ENCODE peak calls at places on chromosomes 3 and 15, in nine cellular contexts. T, C, F, M, S, H, A, U and L are unnamed samples.

GRCh38 chr3:63763156-63763555 is 55.9 kb upstream of the C3orf49 start:
- DNase-seq in T (no peak), C (peak; percentile 39), F (peak; percentile 55), M (no peak), S (no peak), H (no peak), A (no peak), U (no peak), L (no peak)

GRCh38 chr3:109548192-109548938 is 211.0 kb upstream of the DPPA4 start:
- DNase-seq in T (no peak), C (peak; percentile 62), F (no peak), M (peak; percentile 33), S (no peak), H (no peak), A (no peak), U (no peak), L (no peak)

GRCh38 chr15:54026891-54027290 is 48.6 kb downstream of the UNC13C start:
- DNase-seq in T (no peak), C (no peak), F (no peak), M (no peak), S (no peak), H (no peak), A (no peak), U (no peak), L (no peak)

GRCh38 chr15:92920595-92921169 is 20.6 kb downstream of the CHD2 start:
- DNase-seq in T (no peak), C (no peak), F (no peak), M (no peak), S (no peak), H (no peak), A (no peak), U (no peak), L (no peak)

GRCh38 chr3:38598791-38599190 is 50.7 kb downstream of the SCN5A start:
- DNase-seq in T (no peak), C (no peak), F (no peak), M (no peak), S (no peak), H (no peak), A (no peak), U (peak; percentile 20), L (peak; percentile 68)

GRCh38 chr3:50003766-50004278 is 63.9 kb downstream of the RBM6 start:
- DNase-seq in T (no peak), C (no peak), F (peak; percentile 10), M (peak; percentile 12), S (no peak), H (no peak), A (no peak), U (no peak), L (no peak)

GRCh38 chr3:89300976-89301375 is 193.6 kb downstream of the EPHA3 start:
- DNase-seq in T (no peak), C (no peak), F (no peak), M (no peak), S (no peak), H (no peak), A (no peak), U (no peak), L (no peak)

GRCh38 chr15:78715439-78715838 is 74.4 kb upstream of the CHRNB4 start:
- DNase-seq in T (no peak), C (peak; percentile 29), F (no peak), M (no peak), S (no peak), H (no peak), A (no peak), U (no peak), L (no peak)

GRCh38 chr3:69182588-69183299 is 60.3 kb upstream of the LMOD3 start:
- DNase-seq in T (no peak), C (peak; percentile 89), F (peak; percentile 57), M (peak; percentile 81), S (no peak), H (no peak), A (no peak), U (no peak), L (no peak)

GRCh38 chr3:179528786-179529185 is 33.9 kb upstream of the ACTL6A start:
- DNase-seq in T (no peak), C (peak; percentile 63), F (no peak), M (peak; percentile 72), S (no peak), H (no peak), A (no peak), U (no peak), L (no peak)

GRCh38 chr3:129346690-129347440 is 68.2 kb downstream of the HMCES start:
- DNase-seq in T (no peak), C (no peak), F (no peak), M (no peak), S (no peak), H (no peak), A (no peak), U (peak; percentile 30), L (no peak)

GRCh38 chr3:11558002-11558401 is 85.7 kb downstream of the VGLL4 start:
- DNase-seq in T (no peak), C (peak; percentile 92), F (peak; percentile 81), M (peak; percentile 90), S (no peak), H (no peak), A (no peak), U (peak; percentile 20), L (peak; percentile 85)

GRCh38 chr3:27939940-27940339 is 217.8 kb upstream of the EOMES start:
- DNase-seq in T (no peak), C (peak; percentile 11), F (peak; percentile 68), M (peak; percentile 21), S (no peak), H (no peak), A (no peak), U (no peak), L (no peak)

GRCh38 chr3:37814547-37814946 is 47.1 kb upstream of the CTDSPL start:
- DNase-seq in T (no peak), C (peak; percentile 49), F (peak; percentile 38), M (peak; percentile 31), S (no peak), H (no peak), A (no peak), U (no peak), L (no peak)

GRCh38 chr3:119700269-119700919 is 2.4 kb upstream of the CFAP91 start:
- DNase-seq in T (no peak), C (peak; percentile 62), F (no peak), M (peak; percentile 57), S (no peak), H (no peak), A (no peak), U (no peak), L (no peak)

GRCh38 chr3:183487046-183487445 is 58.6 kb upstream of the MCF2L2 start:
- DNase-seq in T (no peak), C (no peak), F (no peak), M (no peak), S (no peak), H (no peak), A (no peak), U (no peak), L (no peak)

GRCh38 chr15:31278544-31279220 is 48.0 kb upstream of the KLF13 start:
- DNase-seq in T (peak; percentile 7), C (no peak), F (no peak), M (no peak), S (no peak), H (no peak), A (no peak), U (no peak), L (peak; percentile 70)

GRCh38 chr3:188199386-188199785 is 45.4 kb downstream of the LPP start:
- DNase-seq in T (no peak), C (no peak), F (no peak), M (no peak), S (no peak), H (no peak), A (no peak), U (no peak), L (no peak)

GRCh38 chr3:193805448-193805847 is 212.4 kb downstream of the OPA1 start:
- DNase-seq in T (no peak), C (peak; percentile 88), F (peak; percentile 35), M (peak; percentile 80), S (peak; percentile 99), H (no peak), A (no peak), U (no peak), L (no peak)

GRCh38 chr3:7546219-7546618 is 685.3 kb downstream of the GRM7 start:
- DNase-seq in T (no peak), C (no peak), F (no peak), M (no peak), S (no peak), H (no peak), A (no peak), U (no peak), L (no peak)

GRCh38 chr3:99862208-99862607 is 44.5 kb downstream of the CMSS1 start:
- DNase-seq in T (no peak), C (peak; percentile 89), F (peak; percentile 65), M (peak; percentile 83), S (no peak), H (no peak), A (no peak), U (no peak), L (no peak)

GRCh38 chr15:43514241-43515057 is 3.0 kb upstream of the MAP1A start:
- DNase-seq in T (no peak), C (peak; percentile 42), F (no peak), M (peak; percentile 49), S (peak; percentile 52), H (peak; percentile 49), A (no peak), U (no peak), L (peak; percentile 89)

GRCh38 chr3:62529230-62529629 is 155.9 kb upstream of the FEZF2 start:
- DNase-seq in T (peak; percentile 60), C (peak; percentile 45), F (no peak), M (peak; percentile 8), S (peak; percentile 36), H (no peak), A (no peak), U (no peak), L (no peak)

GRCh38 chr15:80573614-80574013 is 121.5 kb upstream of the ABHD17C start:
- DNase-seq in T (no peak), C (no peak), F (no peak), M (no peak), S (no peak), H (no peak), A (no peak), U (no peak), L (no peak)

GRCh38 chr3:42735021-42735420 is 32.4 kb upstream of the HHATL start:
- DNase-seq in T (no peak), C (no peak), F (no peak), M (no peak), S (no peak), H (no peak), A (no peak), U (no peak), L (no peak)

GRCh38 chr3:182118081-182118480 is 406.4 kb downstream of the SOX2 start:
- DNase-seq in T (no peak), C (no peak), F (no peak), M (no peak), S (no peak), H (no peak), A (no peak), U (no peak), L (no peak)

GRCh38 chr3:141981084-141981483 is 104.6 kb downstream of the ATP1B3 start:
- DNase-seq in T (no peak), C (no peak), F (no peak), M (no peak), S (no peak), H (no peak), A (no peak), U (no peak), L (no peak)

GRCh38 chr3:170049146-170050000 is 11.6 kb downstream of the GPR160 start:
- DNase-seq in T (no peak), C (peak; percentile 85), F (peak; percentile 32), M (peak; percentile 23), S (no peak), H (no peak), A (no peak), U (peak; percentile 67), L (no peak)

GRCh38 chr15:63046927-63047760 is 4.6 kb downstream of the TPM1 start:
- DNase-seq in T (no peak), C (peak; percentile 66), F (no peak), M (no peak), S (no peak), H (no peak), A (no peak), U (no peak), L (no peak)

GRCh38 chr3:187765342-187765741 is 20.1 kb upstream of the BCL6 start:
- DNase-seq in T (no peak), C (peak; percentile 56), F (peak; percentile 32), M (peak; percentile 88), S (no peak), H (no peak), A (no peak), U (no peak), L (no peak)

GRCh38 chr15:67955256-67955655 is 98.9 kb upstream of the PIAS1 start:
- DNase-seq in T (no peak), C (no peak), F (no peak), M (no peak), S (no peak), H (no peak), A (no peak), U (no peak), L (no peak)